ENCODE peak calls at places on chromosomes 4 and X, in five cellular contexts. V, U, B, E and Q are unnamed samples.

GRCh38 chr4:17690135-17690534 is 75.7 kb downstream of the MED28 start:
- DNase-seq in V (no peak), U (no peak), B (no peak), E (no peak), Q (no peak)

GRCh38 chr4:145484240-145484846 is 2.7 kb downstream of the SMAD1 start:
- DNase-seq in V (no peak), U (no peak), B (no peak), E (peak; percentile 47), Q (no peak)

GRCh38 chrX:6661731-6662130 is 126.8 kb upstream of the VCX3A start:
- DNase-seq in V (no peak), U (no peak), B (no peak), E (no peak), Q (no peak)

GRCh38 chr4:55561884-55562283 is 15.2 kb upstream of the CLOCK start:
- DNase-seq in V (no peak), U (no peak), B (no peak), E (no peak), Q (no peak)

GRCh38 chr4:151294833-151295496 is 18.0 kb downstream of the PRSS48 start:
- DNase-seq in V (no peak), U (no peak), B (no peak), E (no peak), Q (no peak)

GRCh38 chrX:129979207-129979920 is 3.1 kb upstream of the BCORL1 start:
- DNase-seq in V (no peak), U (no peak), B (no peak), E (no peak), Q (no peak)

GRCh38 chr4:89026542-89026941 is 30.4 kb downstream of the FAM13A start:
- DNase-seq in V (no peak), U (no peak), B (no peak), E (no peak), Q (no peak)

GRCh38 chrX:9362529-9362928 is 102.3 kb upstream of the TBL1X start:
- DNase-seq in V (no peak), U (no peak), B (no peak), E (no peak), Q (no peak)

GRCh38 chrX:121570072-121570841 is 522.8 kb downstream of the GLUD2 start:
- DNase-seq in V (no peak), U (no peak), B (no peak), E (no peak), Q (no peak)

GRCh38 chrX:153459976-153460375 is 10.4 kb downstream of the HAUS7 start:
- DNase-seq in V (no peak), U (no peak), B (no peak), E (peak; percentile 71), Q (no peak)

GRCh38 chrX:10217218-10217617 is 60.4 kb downstream of the CLCN4 start:
- DNase-seq in V (no peak), U (no peak), B (no peak), E (no peak), Q (peak; percentile 52)

GRCh38 chr4:18798123-18798522 is 776.6 kb upstream of the LCORL start:
- DNase-seq in V (no peak), U (no peak), B (no peak), E (no peak), Q (no peak)

GRCh38 chr4:71584654-71585053 is 199.2 kb downstream of the GC start:
- DNase-seq in V (no peak), U (no peak), B (no peak), E (no peak), Q (no peak)

GRCh38 chr4:3280466-3280865 is 12.4 kb upstream of the RGS12 start:
- DNase-seq in V (no peak), U (no peak), B (no peak), E (no peak), Q (no peak)

GRCh38 chr4:158428242-158428641 is 93.4 kb upstream of the RXFP1 start:
- DNase-seq in V (no peak), U (no peak), B (no peak), E (peak; percentile 22), Q (no peak)

GRCh38 chr4:163694385-163694784 is 199.9 kb downstream of the TMA16 start:
- DNase-seq in V (no peak), U (no peak), B (no peak), E (no peak), Q (no peak)

GRCh38 chr4:16750882-16751642 is 147.4 kb downstream of the LDB2 start:
- DNase-seq in V (no peak), U (no peak), B (no peak), E (peak; percentile 55), Q (no peak)

GRCh38 chrX:13483773-13484172 is 85.6 kb upstream of the EGFL6 start:
- DNase-seq in V (no peak), U (no peak), B (no peak), E (no peak), Q (no peak)

GRCh38 chr4:188295899-188296298 is 156.7 kb downstream of the TRIML1 start:
- DNase-seq in V (no peak), U (no peak), B (no peak), E (no peak), Q (no peak)

GRCh38 chrX:99077099-99077498 is 1333.0 kb downstream of the PCDH19 start:
- DNase-seq in V (no peak), U (no peak), B (no peak), E (no peak), Q (no peak)

GRCh38 chrX:16671005-16671404 is 21.0 kb downstream of the S100G start:
- DNase-seq in V (peak; percentile 3), U (peak; percentile 43), B (peak; percentile 28), E (peak; percentile 56), Q (peak; percentile 68)

GRCh38 chrX:153499258-153499657 is 4.5 kb downstream of the BGN start:
- DNase-seq in V (no peak), U (no peak), B (no peak), E (no peak), Q (no peak)

GRCh38 chrX:15679246-15679645 is 14.6 kb upstream of the CLTRN start:
- DNase-seq in V (no peak), U (no peak), B (no peak), E (no peak), Q (peak; percentile 3)

GRCh38 chr4:180437601-180438000 is 1805.6 kb upstream of the TENM3 start:
- DNase-seq in V (no peak), U (no peak), B (no peak), E (no peak), Q (no peak)

GRCh38 chr4:88616275-88616996 is 24.2 kb downstream of the HERC3 start:
- DNase-seq in V (peak; percentile 73), U (no peak), B (no peak), E (no peak), Q (no peak)

GRCh38 chr4:95507147-95507546 is 41.6 kb downstream of the UNC5C start:
- DNase-seq in V (no peak), U (no peak), B (no peak), E (peak; percentile 46), Q (no peak)

GRCh38 chr4:169756971-169757574 is 671 bp downstream of the HPF1 start:
- DNase-seq in V (no peak), U (no peak), B (no peak), E (peak; percentile 12), Q (peak; percentile 40)

DNA sequence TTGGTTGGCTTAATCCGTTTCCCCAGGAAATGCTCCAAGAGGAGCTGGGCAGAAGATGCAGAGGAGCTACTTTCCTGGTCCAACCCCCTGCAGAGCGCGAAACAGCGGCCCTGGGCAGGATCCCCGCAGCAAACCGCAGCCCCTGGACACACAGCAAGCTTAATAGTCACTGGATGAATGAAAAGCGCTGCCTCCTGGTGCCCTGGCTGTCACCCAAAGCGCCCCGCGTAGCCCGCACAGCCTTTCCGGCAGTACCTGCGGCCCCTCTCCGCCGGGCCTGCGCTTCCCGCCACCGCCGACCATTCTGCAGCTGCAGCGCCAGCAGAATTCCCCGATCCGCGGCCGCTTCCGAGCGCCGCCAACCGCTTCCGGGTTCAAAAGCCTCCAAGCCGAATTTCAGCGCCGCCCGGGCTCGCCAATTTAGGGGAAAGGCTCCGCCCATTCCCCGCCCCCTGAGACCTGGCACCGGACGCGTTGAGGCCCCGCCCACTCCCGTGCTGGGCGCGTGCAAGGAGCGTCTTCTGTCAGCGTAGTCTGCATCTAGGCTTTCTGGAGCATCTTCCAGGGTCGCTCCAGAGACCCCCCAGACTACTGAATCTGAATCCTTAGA is at the start of gene HPF1:
- DNase-seq in V (peak; percentile 84), U (peak; percentile 79), B (peak; percentile 94), E (peak; percentile 87), Q (peak; percentile 94)
- TF ChIP-seq POLR2A in V (peak; percentile 35), U (peak; percentile 63), B (peak; percentile 60), E (peak; percentile 79), Q (peak; percentile 72)

GRCh38 chrX:41127476-41128192 is 42.4 kb downstream of the USP9X start:
- DNase-seq in V (no peak), U (no peak), B (no peak), E (no peak), Q (no peak)

GRCh38 chrX:41119803-41120202 is 34.6 kb downstream of the USP9X start:
- DNase-seq in V (no peak), U (no peak), B (no peak), E (no peak), Q (no peak)

GRCh38 chrX:41118156-41118555 is 32.9 kb downstream of the USP9X start:
- DNase-seq in V (no peak), U (no peak), B (no peak), E (no peak), Q (no peak)

GRCh38 chrX:41121766-41122165 is 36.5 kb downstream of the USP9X start:
- DNase-seq in V (no peak), U (no peak), B (no peak), E (no peak), Q (no peak)

GRCh38 chrX:41122664-41123257 is 37.5 kb downstream of the USP9X start:
- DNase-seq in V (no peak), U (no peak), B (no peak), E (no peak), Q (no peak)
- TF ChIP-seq POLR2A in V (no peak), U (no peak), B (no peak), E (no peak), Q (no peak)

GRCh38 chrX:63354484-63354883 is 3.4 kb upstream of the SPIN4 start:
- DNase-seq in V (no peak), U (no peak), B (no peak), E (no peak), Q (no peak)

GRCh38 chrX:63349307-63349706 is 1.8 kb downstream of the SPIN4 start:
- DNase-seq in V (no peak), U (no peak), B (no peak), E (peak; percentile 48), Q (peak; percentile 35)

GRCh38 chrX:63350551-63350950 is 581 bp downstream of the SPIN4 start:
- DNase-seq in V (no peak), U (peak; percentile 14), B (no peak), E (peak; percentile 30), Q (peak; percentile 57)

GRCh38 chrX:63350979-63351616 is at the start of gene SPIN4:
- DNase-seq in V (peak; percentile 44), U (peak; percentile 67), B (peak; percentile 40), E (peak; percentile 93), Q (peak; percentile 91)
- TF ChIP-seq POLR2A in V (peak; percentile 18), U (peak; percentile 75), B (peak; percentile 57), E (peak; percentile 50), Q (peak; percentile 69)

GRCh38 chr4:152522245-152522644 is 13.6 kb downstream of the FBXW7 start:
- DNase-seq in V (no peak), U (no peak), B (no peak), E (no peak), Q (no peak)

GRCh38 chr4:152523731-152524130 is 12.2 kb downstream of the FBXW7 start:
- DNase-seq in V (no peak), U (no peak), B (no peak), E (no peak), Q (peak; percentile 40)

GRCh38 chr4:152524429-152524828 is 11.5 kb downstream of the FBXW7 start:
- DNase-seq in V (no peak), U (no peak), B (no peak), E (no peak), Q (peak; percentile 52)

GRCh38 chr4:152525878-152526277 is 10.0 kb downstream of the FBXW7 start:
- DNase-seq in V (no peak), U (no peak), B (no peak), E (no peak), Q (no peak)

GRCh38 chr4:152522754-152523153 is 13.1 kb downstream of the FBXW7 start:
- DNase-seq in V (no peak), U (no peak), B (no peak), E (no peak), Q (no peak)
- TF ChIP-seq POLR2A in V (no peak), U (no peak), B (no peak), E (no peak), Q (no peak)